ENCODE peak calls at places on chromosomes 11 and 22, in nine cellular contexts. H is stomach, T is pancreas, O is cardiac muscle cell, F is thoracic aorta, V is right lobe of liver, X is heart right ventricle, B is SK-N-SH, G is A549. L is an unnamed sample. For H3K4me1, the result is how much of the 10 kb centered on the place peaks cover.

GRCh38 chr22:17706451-17706900 is 67.8 kb downstream of the BID start:
- DNase-seq in H (peak), T (no peak), O (no peak), F (peak), V (no peak), X (peak), B (peak), G (peak), L (peak)

GRCh38 chr22:35606916-35607315 is 10.2 kb downstream of the MB start:
- DNase-seq in H (no peak), T (no peak), O (no peak), F (no peak), V (peak), X (no peak), B (no peak), G (no peak), L (no peak)

GRCh38 chr11:86738615-86739014 is 61.7 kb upstream of the PRSS23 start:
- DNase-seq in H (no peak), T (no peak), O (no peak), F (no peak), V (no peak), X (no peak), B (no peak), G (no peak), L (no peak)

GRCh38 chr22:42074153-42074750 is at the start of gene PHETA2:
- DNase-seq in H (peak), T (peak), O (peak), F (no peak), V (no peak), X (no peak), B (peak), G (no peak), L (no peak)

GRCh38 chr22:41831383-41831782 is 1.5 kb upstream of the SREBF2 start:
- DNase-seq in H (no peak), T (no peak), O (no peak), F (no peak), V (no peak), X (no peak), B (no peak), G (no peak), L (no peak)

GRCh38 chr22:25219948-25220442 is 556 bp downstream of the CRYBB2 start:
- DNase-seq in H (no peak), T (no peak), O (no peak), F (no peak), V (no peak), X (no peak), B (no peak), G (no peak), L (peak)

GRCh38 chr11:1970956-1971355 is 23.8 kb downstream of the MRPL23 start:
- DNase-seq in H (no peak), T (no peak), O (no peak), F (no peak), V (no peak), X (no peak), B (no peak), G (peak), L (no peak)

GRCh38 chr11:68199295-68199987 is 13.7 kb downstream of the KMT5B start:
- DNase-seq in H (no peak), T (no peak), O (peak), F (no peak), V (no peak), X (no peak), B (no peak), G (no peak), L (no peak)

GRCh38 chr11:116148056-116148455 is 624.7 kb downstream of the BUD13 start:
- DNase-seq in H (no peak), T (no peak), O (peak), F (no peak), V (no peak), X (no peak), B (no peak), G (no peak), L (no peak)

GRCh38 chr22:49951678-49951985 is 8.9 kb upstream of the PIM3 start:
- DNase-seq in H (peak), T (no peak), O (no peak), F (no peak), V (no peak), X (no peak), B (no peak), G (no peak), L (no peak)
- H3K4me1 ChIP-seq in H (half or more), T (half or more), O (under half), F (under half), V (under half), X (half or more), B (under half), G (half or more), L (under half)

GRCh38 chr11:27231519-27231918 is 131.5 kb downstream of the CCDC34 start:
- DNase-seq in H (no peak), T (no peak), O (no peak), F (no peak), V (no peak), X (no peak), B (no peak), G (no peak), L (no peak)

GRCh38 chr11:27237641-27238040 is 125.4 kb downstream of the CCDC34 start:
- DNase-seq in H (no peak), T (no peak), O (no peak), F (no peak), V (no peak), X (no peak), B (no peak), G (no peak), L (no peak)

GRCh38 chr11:27234961-27235360 is 128.1 kb downstream of the CCDC34 start:
- DNase-seq in H (no peak), T (no peak), O (no peak), F (no peak), V (no peak), X (no peak), B (no peak), G (no peak), L (no peak)

GRCh38 chr11:27233654-27234042 is 129.4 kb downstream of the CCDC34 start:
- DNase-seq in H (no peak), T (no peak), O (no peak), F (no peak), V (no peak), X (no peak), B (no peak), G (no peak), L (no peak)

DNA sequence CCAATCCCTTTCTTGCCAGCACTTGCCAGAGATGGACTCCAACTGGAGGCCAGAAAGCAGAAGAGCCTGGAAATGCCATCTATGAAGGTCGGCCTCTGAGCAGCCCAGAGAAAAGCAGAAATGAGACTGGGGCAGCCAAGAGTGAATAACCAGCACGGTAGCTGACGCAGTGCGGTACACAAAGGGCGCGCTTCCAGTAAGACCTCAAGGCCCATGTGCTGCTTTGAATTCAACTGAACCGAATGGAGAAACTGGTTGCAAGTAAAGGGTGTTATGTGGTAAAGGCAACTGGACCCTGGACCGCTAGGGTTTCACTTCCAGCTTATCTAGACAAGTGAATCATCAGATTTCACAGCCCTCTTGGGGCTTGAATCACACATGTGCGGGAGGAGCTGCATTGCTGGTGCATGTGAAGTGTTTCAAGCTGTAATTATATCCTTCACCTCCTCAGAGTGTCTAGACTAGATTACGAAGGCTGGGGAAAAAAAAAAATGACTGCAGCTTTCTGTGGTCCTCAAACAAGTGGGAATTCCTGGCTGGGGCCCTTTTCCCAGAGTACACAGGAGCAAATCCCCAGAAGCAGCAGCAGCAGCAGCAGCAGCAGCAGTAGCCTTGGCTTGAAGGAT is 128.9 kb downstream of the CCDC34 start:
- DNase-seq in H (no peak), T (no peak), O (peak), F (no peak), V (no peak), X (peak), B (no peak), G (peak), L (no peak)
- TF ChIP-seq CTCF in H (no peak), T (no peak), O (peak), F (no peak), V (no peak), X (no peak), B (peak), G (no peak), L (no peak)

GRCh38 chr11:65418431-65418680 is 4.2 kb upstream of the NEAT1 start:
- DNase-seq in H (no peak), T (no peak), O (peak), F (no peak), V (no peak), X (peak), B (no peak), G (no peak), L (no peak)
- H3K4me1 ChIP-seq in H (half or more), T (under half), O (half or more), F (half or more), V (under half), X (half or more), B (half or more), G (half or more), L (under half)

GRCh38 chr11:75431533-75432525 is 1.2 kb downstream of the KLHL35 start:
- DNase-seq in H (no peak), T (no peak), O (no peak), F (no peak), V (no peak), X (no peak), B (peak), G (peak), L (no peak)
- TF ChIP-seq CTCF in H (no peak), T (no peak), O (no peak), F (no peak), V (no peak), X (no peak), B (no peak), G (no peak), L (no peak)

GRCh38 chr11:44749160-44749559 is 22.4 kb downstream of the TSPAN18 start:
- DNase-seq in H (no peak), T (no peak), O (no peak), F (no peak), V (no peak), X (no peak), B (no peak), G (no peak), L (no peak)

GRCh38 chr11:44752262-44752661 is 25.5 kb downstream of the TSPAN18 start:
- DNase-seq in H (no peak), T (no peak), O (no peak), F (no peak), V (no peak), X (no peak), B (no peak), G (no peak), L (no peak)

GRCh38 chr11:44748606-44749005 is 21.8 kb downstream of the TSPAN18 start:
- DNase-seq in H (no peak), T (no peak), O (no peak), F (no peak), V (no peak), X (no peak), B (no peak), G (no peak), L (no peak)

GRCh38 chr11:44751066-44751465 is 24.3 kb downstream of the TSPAN18 start:
- DNase-seq in H (no peak), T (no peak), O (no peak), F (no peak), V (no peak), X (no peak), B (no peak), G (no peak), L (no peak)

DNA sequence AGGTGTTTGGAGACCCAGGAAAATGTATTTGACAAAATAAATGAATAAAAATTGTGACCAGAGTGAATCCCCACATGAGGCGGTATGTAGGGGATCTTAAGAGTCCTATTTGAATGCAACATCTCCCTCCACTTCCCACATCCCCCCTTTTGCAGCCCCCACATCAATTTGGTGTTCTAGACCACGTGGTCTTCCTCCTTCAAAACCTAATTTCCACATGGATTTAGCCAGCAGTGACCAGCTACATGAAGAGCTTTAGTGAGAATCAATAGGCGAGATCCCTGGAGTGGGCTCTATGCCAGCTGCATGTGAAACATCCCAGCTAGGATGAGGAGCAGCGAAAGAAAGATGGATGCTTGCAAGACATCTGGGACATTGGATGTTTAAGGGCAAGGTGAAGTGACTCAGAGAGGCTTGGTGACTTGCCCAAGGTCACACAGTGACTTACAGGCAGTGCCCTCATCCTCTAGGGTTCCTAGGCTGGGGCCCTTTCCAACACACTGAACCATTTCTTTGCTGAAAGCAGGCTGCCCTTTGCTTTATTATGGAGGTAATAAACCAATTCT is 23.8 kb downstream of the TSPAN18 start:
- DNase-seq in H (no peak), T (no peak), O (no peak), F (no peak), V (no peak), X (no peak), B (no peak), G (no peak), L (no peak)
- H3K4me1 ChIP-seq in H (under half), T (under half), O (under half), F (half or more), V (under half), X (half or more), B (under half), G (under half), L (under half)

GRCh38 chr11:66951135-66951534 is 7.0 kb downstream of the PC start:
- DNase-seq in H (no peak), T (no peak), O (no peak), F (no peak), V (no peak), X (no peak), B (no peak), G (no peak), L (no peak)
- TF ChIP-seq CTCF in H (no peak), T (no peak), O (no peak), F (no peak), V (no peak), X (no peak), B (peak), G (no peak), L (no peak)

DNA sequence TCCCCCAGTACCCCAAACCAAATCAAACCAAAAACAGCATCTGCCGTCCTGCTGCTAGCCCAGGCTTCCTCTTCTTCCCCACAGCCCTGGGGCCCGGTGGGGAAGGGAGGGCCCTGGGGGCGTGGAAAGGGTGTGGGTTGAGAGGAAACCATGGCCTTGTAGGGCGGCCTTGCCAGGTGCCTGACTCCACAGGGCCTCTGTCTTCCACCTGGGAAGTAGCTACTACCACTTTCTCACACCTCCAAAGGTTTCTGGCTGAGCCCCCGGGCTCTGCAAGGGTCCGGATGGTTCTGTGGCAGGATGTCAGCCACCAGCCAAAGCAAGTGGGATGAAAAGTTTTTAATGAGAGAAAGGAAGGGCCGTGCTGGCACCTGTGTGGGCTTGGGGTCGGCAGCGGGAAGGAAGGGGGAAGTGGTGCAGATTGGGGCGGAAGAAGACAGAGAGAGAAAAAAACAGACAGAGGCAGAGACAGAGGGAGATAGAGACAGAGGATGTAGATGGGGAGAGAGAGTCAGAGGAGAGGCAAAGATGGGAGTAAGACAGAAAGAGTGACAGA is 10.5 kb downstream of the TPST2 start:
- DNase-seq in H (peak), T (no peak), O (no peak), F (no peak), V (no peak), X (peak), B (no peak), G (no peak), L (no peak)
- H3K4me1 ChIP-seq in H (under half), T (under half), O (under half), F (under half), V (under half), X (under half), B (under half), G (under half), L (under half)

DNA sequence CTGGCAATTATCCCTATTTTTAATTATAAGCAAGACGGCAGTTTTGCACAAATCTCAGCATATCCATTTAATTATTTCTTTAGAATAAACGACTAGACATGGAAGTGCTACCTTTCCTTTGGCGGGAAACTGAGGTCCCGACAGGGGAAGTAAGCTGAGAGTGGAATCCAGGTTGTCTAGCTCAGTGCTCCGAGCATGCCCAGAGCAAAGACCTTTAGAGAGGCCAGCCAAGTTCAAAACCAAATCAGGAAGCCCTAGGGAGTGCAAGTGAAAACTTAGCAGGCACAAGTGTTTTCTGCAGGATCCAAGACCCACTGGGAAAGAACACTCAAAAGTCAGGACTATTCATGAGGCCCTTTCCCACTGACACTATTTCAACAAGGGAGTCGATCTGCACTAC is 22.7 kb upstream of the SCN2B start:
- DNase-seq in H (no peak), T (no peak), O (no peak), F (no peak), V (no peak), X (no peak), B (no peak), G (no peak), L (no peak)
- TF ChIP-seq CTCF in H (no peak), T (no peak), O (no peak), F (no peak), V (no peak), X (no peak), B (no peak), G (no peak), L (no peak)

GRCh38 chr11:36492724-36493304 is 17.3 kb downstream of the TRAF6 start:
- DNase-seq in H (no peak), T (no peak), O (peak), F (no peak), V (no peak), X (peak), B (peak), G (peak), L (peak)

GRCh38 chr11:36488096-36488495 is 22.0 kb downstream of the TRAF6 start:
- DNase-seq in H (no peak), T (no peak), O (no peak), F (no peak), V (no peak), X (no peak), B (no peak), G (no peak), L (no peak)

GRCh38 chr11:36490026-36490806 is 19.9 kb downstream of the TRAF6 start:
- DNase-seq in H (no peak), T (no peak), O (no peak), F (no peak), V (no peak), X (no peak), B (no peak), G (no peak), L (no peak)

GRCh38 chr11:36498721-36499120 is 11.4 kb downstream of the TRAF6 start:
- DNase-seq in H (no peak), T (no peak), O (no peak), F (no peak), V (no peak), X (no peak), B (no peak), G (no peak), L (no peak)

DNA sequence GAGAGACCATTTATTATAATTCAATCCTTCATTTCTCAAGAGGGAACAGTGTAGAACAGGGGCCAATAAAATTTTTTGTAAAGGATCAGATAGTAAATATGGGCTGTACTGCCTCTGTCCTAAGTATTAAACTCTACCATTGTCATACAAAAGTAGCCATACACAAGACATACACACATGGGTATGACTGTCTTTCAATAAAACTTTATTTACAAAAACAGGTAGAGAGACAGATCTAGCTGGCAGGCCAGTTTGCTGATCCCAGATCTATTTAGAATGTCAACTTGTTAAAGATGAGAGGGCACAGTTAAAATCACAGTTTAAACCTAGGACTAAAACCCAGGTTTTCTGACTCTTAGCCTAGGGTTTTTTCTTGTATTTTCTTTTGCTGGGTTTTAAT is 16.7 kb downstream of the TRAF6 start:
- DNase-seq in H (no peak), T (no peak), O (no peak), F (no peak), V (no peak), X (no peak), B (no peak), G (no peak), L (no peak)
- H3K4me1 ChIP-seq in H (under half), T (under half), O (under half), F (under half), V (under half), X (under half), B (under half), G (under half), L (under half)

GRCh38 chr22:32020117-32020516 is 22.9 kb upstream of the SLC5A1 start:
- DNase-seq in H (no peak), T (no peak), O (no peak), F (no peak), V (no peak), X (no peak), B (no peak), G (peak), L (peak)
- TF ChIP-seq CTCF in H (no peak), T (no peak), O (no peak), F (no peak), V (no peak), X (no peak), B (no peak), G (no peak), L (no peak)

L was measured in foreskin keratinocyte.